ENCODE peak calls at places on chromosome 10, in eight cellular contexts. F is mesendoderm, A is uterus, J is neuronal stem cell, B is pancreas, P is left ventricle myocardium inferior, T is K562, W is transverse colon. S is an unnamed sample. For H3K4me1, the result is how much of the 10 kb centered on the place peaks cover.

GRCh38 chr10:110762109-110762848 is 109.4 kb upstream of the PDCD4 start:
- DNase-seq in F (no peak), W (no peak), A (no peak), P (no peak), T (no peak), B (no peak), J (no peak), S (no peak)

GRCh38 chr10:14904316-14904732 is 25.7 kb downstream of the SUV39H2 start:
- DNase-seq in F (peak), J (no peak), P (no peak), A (no peak), B (no peak), W (no peak), T (peak), S (peak)

GRCh38 chr10:27611209-27611608 is 107.1 kb downstream of the RAB18 start:
- DNase-seq in J (no peak), B (no peak), P (no peak), A (no peak), T (no peak), F (no peak), W (no peak), S (no peak)

GRCh38 chr10:43312612-43313011 is 45.7 kb upstream of the RASGEF1A start:
- DNase-seq in W (no peak), F (no peak), B (no peak), P (no peak), T (no peak), A (no peak), J (no peak), S (no peak)

GRCh38 chr10:7301039-7301768 is 109.6 kb downstream of the SFMBT2 start:
- DNase-seq in F (peak), T (peak), J (no peak), B (no peak), P (no peak), W (no peak), A (peak), S (no peak)

GRCh38 chr10:67935223-67935622 is 50.8 kb downstream of the SIRT1 start:
- DNase-seq in A (no peak), W (no peak), J (no peak), B (no peak), T (no peak), F (peak), P (no peak), S (no peak)

GRCh38 chr10:110394898-110395297 is 90.2 kb upstream of the SMNDC1 start:
- DNase-seq in J (no peak), F (no peak), B (no peak), T (no peak), P (no peak), A (no peak), W (no peak), S (no peak)

GRCh38 chr10:133059093-133059470 is 28.6 kb upstream of the ADGRA1 start:
- DNase-seq in P (no peak), J (no peak), B (no peak), W (no peak), F (no peak), T (no peak), A (no peak), S (no peak)

GRCh38 chr10:22714524-22715289 is at the start of gene PIP4K2A:
- DNase-seq in B (peak), A (peak), P (peak), T (peak), W (peak), F (peak), J (peak), S (peak)

GRCh38 chr10:58818889-58819288 is 306.2 kb downstream of the BICC1 start:
- DNase-seq in F (no peak), T (no peak), A (no peak), P (no peak), B (no peak), W (no peak), J (no peak), S (no peak)

GRCh38 chr10:110824152-110824441 is 47.6 kb upstream of the PDCD4 start:
- DNase-seq in A (no peak), T (no peak), F (no peak), P (no peak), J (no peak), B (no peak), W (no peak), S (no peak)

GRCh38 chr10:3782099-3782455 is 2.9 kb downstream of the KLF6 start:
- DNase-seq in F (no peak), B (no peak), A (peak), W (no peak), J (no peak), P (no peak), T (no peak), S (no peak)

GRCh38 chr10:118592675-118593330 is 2.6 kb downstream of the PRLHR start:
- DNase-seq in F (no peak), A (no peak), P (no peak), T (no peak), B (no peak), W (no peak), J (no peak), S (no peak)

GRCh38 chr10:90905925-90906324 is 15.0 kb downstream of the ANKRD1 start:
- DNase-seq in A (no peak), W (no peak), B (no peak), T (no peak), J (no peak), P (no peak), F (no peak), S (no peak)

GRCh38 chr10:96244354-96244753 is 27.0 kb downstream of the BLNK start:
- DNase-seq in W (peak), T (no peak), F (no peak), A (no peak), P (no peak), B (no peak), J (no peak), S (no peak)
- H3K4me1 ChIP-seq in W (under half), T (under half), F (under half), A (under half), P (under half), B (under half), J (under half), S (under half)

DNA sequence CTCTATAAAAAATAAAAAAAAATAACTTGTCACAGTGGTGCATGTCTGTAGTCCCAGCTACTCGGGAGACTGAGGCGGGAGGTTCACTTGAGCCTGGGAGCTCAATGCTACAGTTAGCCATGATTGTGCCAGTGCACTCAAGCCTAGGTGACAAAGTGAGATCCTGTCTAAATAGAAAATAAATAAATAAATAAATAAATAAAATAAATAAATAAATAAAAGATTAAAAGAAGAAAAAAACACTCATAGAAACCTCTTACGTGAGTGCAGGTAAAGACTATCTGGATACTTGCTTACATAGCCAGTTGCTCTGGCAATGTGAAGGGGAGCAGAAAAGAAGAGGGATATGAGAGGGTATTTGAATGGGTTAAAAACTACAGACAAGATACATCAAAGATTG is 242.5 kb upstream of the PCDH15 start:
- DNase-seq in P (no peak), J (no peak), A (no peak), F (no peak), T (no peak), W (no peak), B (no peak), S (no peak)
- H3K4me1 ChIP-seq in P (under half), J (under half), A (under half), F (under half), T (under half), W (under half), B (under half), S (under half)

GRCh38 chr10:79181227-79181626 is 112.5 kb downstream of the ZMIZ1 start:
- DNase-seq in B (no peak), J (no peak), T (no peak), P (no peak), F (no peak), A (no peak), W (no peak), S (no peak)
- H3K4me1 ChIP-seq in B (under half), J (half or more), T (half or more), P (half or more), F (under half), A (under half), W (half or more), S (under half)

GRCh38 chr10:69575164-69575722 is 2.0 kb upstream of the NEUROG3 start:
- DNase-seq in W (no peak), T (no peak), B (no peak), A (no peak), J (no peak), F (no peak), P (no peak), S (no peak)

GRCh38 chr10:69577268-69578232 is 4.3 kb upstream of the NEUROG3 start:
- DNase-seq in J (no peak), A (no peak), P (no peak), B (no peak), T (no peak), F (no peak), W (no peak), S (no peak)

GRCh38 chr10:69574571-69574978 is 1.4 kb upstream of the NEUROG3 start:
- DNase-seq in W (no peak), T (no peak), A (no peak), P (no peak), B (no peak), F (no peak), J (no peak), S (no peak)

GRCh38 chr10:69578508-69578991 is 5.3 kb upstream of the NEUROG3 start:
- DNase-seq in W (no peak), P (no peak), A (no peak), T (no peak), J (no peak), F (no peak), B (no peak), S (no peak)

DNA sequence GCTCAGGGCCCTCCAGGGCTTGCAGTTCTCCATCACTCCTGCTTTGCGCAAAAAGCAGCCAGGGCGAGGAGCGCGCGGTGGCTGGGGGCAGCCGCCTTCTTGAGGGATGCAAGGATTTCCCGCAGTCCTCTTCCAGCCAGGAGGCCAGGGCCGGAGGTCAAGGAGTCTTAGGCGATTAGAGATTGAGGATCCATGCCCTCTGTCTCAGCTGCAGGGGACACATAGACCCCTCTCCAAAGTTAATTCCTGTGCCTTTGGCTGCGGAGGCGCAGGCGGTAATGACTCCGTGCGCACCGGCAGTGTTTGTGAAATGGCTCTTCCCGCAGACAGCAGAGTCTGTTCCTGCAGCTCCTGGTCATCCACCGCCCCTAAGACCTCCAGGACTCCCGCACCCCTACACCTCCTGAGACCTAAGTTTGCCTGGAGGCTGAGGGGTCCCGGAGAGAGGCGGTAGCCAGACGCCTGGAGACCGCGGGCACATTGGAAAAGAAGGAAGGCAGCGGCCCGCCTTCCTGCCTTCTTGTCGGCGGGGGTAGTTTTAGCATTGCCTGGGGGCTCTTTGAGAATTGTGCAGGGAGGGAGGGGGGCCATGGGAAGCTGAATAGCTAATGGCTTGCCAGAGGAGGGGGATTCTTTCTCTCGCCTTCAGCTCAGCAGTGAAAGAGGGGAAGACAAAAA is 3.3 kb upstream of the NEUROG3 start:
- DNase-seq in A (no peak), P (no peak), J (no peak), W (no peak), T (no peak), B (no peak), F (no peak), S (no peak)
- H3K4me1 ChIP-seq in A (under half), P (under half), J (under half), W (under half), T (under half), B (under half), F (under half), S (under half)

GRCh38 chr10:29648983-29649268 is 14.2 kb upstream of the SVIL start:
- DNase-seq in P (no peak), T (no peak), F (no peak), A (no peak), B (no peak), W (peak), J (no peak), S (no peak)
- H3K4me1 ChIP-seq in P (under half), T (under half), F (under half), A (under half), B (under half), W (half or more), J (under half), S (under half)

GRCh38 chr10:75648186-75648761 is 216.8 kb downstream of the LRMDA start:
- DNase-seq in P (no peak), F (no peak), W (no peak), B (no peak), A (no peak), J (no peak), T (no peak), S (no peak)
- H3K4me1 ChIP-seq in P (under half), F (under half), W (under half), B (under half), A (under half), J (under half), T (under half), S (under half)